ENCODE peak calls at places on chromosome 16, in ten cellular contexts. P is hypothalamus; M is Peyer's patch; C is activated gamma-delta T cell treated with anti-CD3 and anti-CD28 coated beads, Interleukin-2, amount 50 U/mL, for 16 hours; I is caudate nucleus; S is RWPE1; E is EL; Z is naive B cell; B is stimulated activated CD8-positive, alpha-beta memory T cell treated with anti-CD3 and anti-CD28 coated beads, Interleukin-4, amount 100 ng/mL, for 1 hour; A is stimulated activated naive CD4-positive, alpha-beta T cell. L is an unnamed sample.

GRCh38 chr16:49179714-49180330 is 101.8 kb downstream of the CBLN1 start:
- DNase-seq in P (no peak), M (peak), C (no peak), I (no peak), S (no peak), E (no peak), Z (no peak), B (no peak), A (no peak), L (no peak)

GRCh38 chr16:50305441-50306061 is 39.2 kb downstream of the ADCY7 start:
- DNase-seq in P (no peak), M (peak), C (no peak), I (no peak), S (no peak), E (no peak), Z (no peak), B (no peak), A (no peak), L (no peak)

GRCh38 chr16:57316390-57317017 is 32.0 kb upstream of the PLLP start:
- DNase-seq in P (no peak), M (peak), C (no peak), I (no peak), S (peak), E (peak), Z (no peak), B (no peak), A (no peak), L (peak)

GRCh38 chr16:2490190-2491105 is 15.5 kb downstream of the TBC1D24 start:
- DNase-seq in P (no peak), M (no peak), C (no peak), I (no peak), S (no peak), E (no peak), Z (no peak), B (no peak), A (no peak), L (no peak)

GRCh38 chr16:8962393-8963009 is 1.2 kb downstream of the USP7 start:
- DNase-seq in P (no peak), M (peak), C (peak), I (no peak), S (peak), E (peak), Z (peak), B (no peak), A (peak), L (peak)

GRCh38 chr16:8237452-8237851 is 352.9 kb downstream of the TMEM114 start:
- DNase-seq in P (no peak), M (no peak), C (no peak), I (no peak), S (no peak), E (no peak), Z (no peak), B (no peak), A (no peak), L (no peak)

GRCh38 chr16:11107781-11108465 is 148.1 kb downstream of the SOCS1 start:
- DNase-seq in P (no peak), M (no peak), C (no peak), I (no peak), S (no peak), E (peak), Z (no peak), B (no peak), A (no peak), L (no peak)

GRCh38 chr16:87603684-87604571 is 1.6 kb downstream of the JPH3 start:
- DNase-seq in P (no peak), M (no peak), C (no peak), I (peak), S (no peak), E (no peak), Z (no peak), B (no peak), A (no peak), L (no peak)

GRCh38 chr16:84234656-84235285 is 5.0 kb downstream of the KCNG4 start:
- DNase-seq in P (no peak), M (no peak), C (no peak), I (no peak), S (no peak), E (no peak), Z (no peak), B (no peak), A (no peak), L (no peak)

GRCh38 chr16:23694707-23695373 is 16.2 kb downstream of the PLK1 start:
- DNase-seq in P (no peak), M (no peak), C (no peak), I (no peak), S (no peak), E (peak), Z (no peak), B (no peak), A (no peak), L (no peak)

L was measured in trophoblast cell.